ENCODE peak calls at places on chromosomes 4 and X, in six cellular contexts. Q is IMR-90, V is neural progenitor cell, F is pancreas, S is heart right ventricle, C is K562. Y is an unnamed sample.

GRCh38 chrX:1222511-1223252 is 10.2 kb upstream of the CRLF2 start:
- DNase-seq in Q (no peak), V (no peak), F (no peak), S (no peak), C (no peak), Y (no peak)

GRCh38 chr4:122224348-122224747 is 72.2 kb downstream of the BLTP1 start:
- DNase-seq in Q (peak; percentile 22), V (peak; percentile 19), F (no peak), S (no peak), C (peak; percentile 11), Y (no peak)

GRCh38 chrX:103101280-103102042 is 8.5 kb upstream of the NXF3 start:
- DNase-seq in Q (no peak), V (peak; percentile 54), F (peak; percentile 25), S (no peak), C (peak; percentile 62), Y (no peak)

GRCh38 chr4:7810792-7811535 is 128.7 kb downstream of the AFAP1 start:
- DNase-seq in Q (no peak), V (no peak), F (no peak), S (no peak), C (no peak), Y (no peak)

GRCh38 chr4:67087897-67088296 is 457.4 kb downstream of the CENPC start:
- DNase-seq in Q (no peak), V (peak; percentile 50), F (peak; percentile 24), S (no peak), C (peak; percentile 11), Y (peak; percentile 25)

GRCh38 chrX:41889317-41890025 is 33.9 kb downstream of the CASK start:
- DNase-seq in Q (peak; percentile 58), V (no peak), F (no peak), S (no peak), C (no peak), Y (peak; percentile 14)

GRCh38 chrX:48179691-48180090 is 16.9 kb downstream of the SSX5 start:
- DNase-seq in Q (no peak), V (no peak), F (no peak), S (no peak), C (no peak), Y (peak; percentile 90)

GRCh38 chr4:145619639-145619996 is 433 bp downstream of the MMAA start:
- DNase-seq in Q (peak; percentile 57), V (no peak), F (peak; percentile 85), S (peak; percentile 21), C (no peak), Y (no peak)

GRCh38 chr4:27128431-27128830 is 267.8 kb downstream of the STIM2 start:
- DNase-seq in Q (no peak), V (no peak), F (no peak), S (no peak), C (no peak), Y (no peak)

GRCh38 chr4:76753814-76754213 is 144.1 kb downstream of the SOWAHB start:
- DNase-seq in Q (peak; percentile 98), V (no peak), F (no peak), S (no peak), C (no peak), Y (peak; percentile 46)

GRCh38 chrX:98029861-98030260 is 1146.2 kb downstream of the RPA4 start:
- DNase-seq in Q (no peak), V (no peak), F (no peak), S (no peak), C (no peak), Y (no peak)

GRCh38 chr4:7357296-7357680 is 77.4 kb downstream of the PSAPL1 start:
- DNase-seq in Q (no peak), V (no peak), F (no peak), S (no peak), C (no peak), Y (no peak)

GRCh38 chrX:10190367-10190766 is 33.6 kb downstream of the CLCN4 start:
- DNase-seq in Q (peak; percentile 83), V (peak; percentile 60), F (peak; percentile 26), S (no peak), C (peak; percentile 41), Y (peak; percentile 22)

GRCh38 chr4:37758226-37758625 is 68.3 kb upstream of the PGM2 start:
- DNase-seq in Q (peak; percentile 41), V (no peak), F (peak; percentile 23), S (no peak), C (no peak), Y (peak; percentile 76)

GRCh38 chr4:189092596-189092995 is 848.1 kb upstream of the FRG1 start:
- DNase-seq in Q (peak; percentile 42), V (no peak), F (no peak), S (no peak), C (no peak), Y (no peak)

GRCh38 chr4:54547299-54548097 is 110.3 kb upstream of the KIT start:
- DNase-seq in Q (no peak), V (no peak), F (no peak), S (no peak), C (peak; percentile 24), Y (no peak)

GRCh38 chrX:10564484-10564883 is 55.9 kb downstream of the MID1 start:
- DNase-seq in Q (no peak), V (no peak), F (no peak), S (no peak), C (no peak), Y (no peak)

DNA sequence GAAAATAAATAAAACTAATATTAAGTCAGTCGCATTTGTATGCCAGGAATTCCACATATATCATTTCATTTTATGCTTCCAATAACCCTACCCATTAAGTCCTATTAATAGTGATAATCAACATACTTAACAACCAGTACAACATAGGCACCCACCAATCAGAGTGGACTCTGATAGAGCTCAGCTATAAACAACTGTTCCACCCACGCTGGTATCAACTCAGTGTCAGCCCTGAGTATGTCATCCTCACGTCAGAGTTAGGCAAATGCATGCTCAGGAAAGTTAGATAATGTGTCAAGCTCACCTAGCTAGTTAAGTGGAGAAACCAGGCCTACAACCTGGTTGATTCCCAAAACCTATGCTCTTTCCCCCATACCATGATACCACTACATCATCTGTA is 89.3 kb downstream of the SMARCA1 start:
- DNase-seq in Q (no peak), V (no peak), F (no peak), S (no peak), C (no peak), Y (no peak)
- H3K27ac ChIP-seq in Q (no peak overlapping the region), V (no peak overlapping the region), F (no peak overlapping the region), S (no peak overlapping the region), C (no peak overlapping the region), Y (no peak overlapping the region)

DNA sequence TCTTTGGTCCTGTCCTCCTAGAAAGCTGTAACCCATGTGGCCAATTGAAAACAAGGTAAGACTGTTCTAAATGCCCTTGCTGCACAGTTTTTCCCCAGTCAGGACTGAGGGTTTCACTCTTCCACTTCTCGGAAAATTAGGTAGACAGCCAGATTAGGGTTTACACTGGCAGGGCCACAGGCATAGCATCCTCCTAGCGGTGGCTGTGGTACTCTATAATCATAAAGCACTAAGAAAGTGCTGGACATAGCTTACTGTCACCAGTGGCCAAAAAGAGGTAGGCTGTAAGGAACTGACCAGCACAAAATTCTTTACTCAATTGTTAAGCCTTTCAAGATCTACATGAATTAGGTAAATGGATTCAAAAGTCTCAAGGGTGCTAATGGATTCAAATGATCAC is 11.6 kb upstream of the USP46 start:
- DNase-seq in Q (no peak), V (no peak), F (no peak), S (no peak), C (no peak), Y (no peak)
- TF ChIP-seq CTCF in Q (no peak), V (no peak), F (no peak), S (no peak), C (peak; percentile 25), Y (no peak)

GRCh38 chr4:1728061-1728980 is 7.0 kb downstream of the TACC3 start:
- DNase-seq in Q (no peak), V (no peak), F (peak; percentile 66), S (no peak), C (no peak), Y (no peak)
- H3K4me1 ChIP-seq in Q (peaks cover 9% of the 10 kb centered on the region), V (peaks cover 3% of the 10 kb centered on the region), F (no peaks in the 10 kb centered on the region), S (peaks cover 19% of the 10 kb centered on the region), C (peaks cover 32% of the 10 kb centered on the region), Y (peaks cover 9% of the 10 kb centered on the region)

DNA sequence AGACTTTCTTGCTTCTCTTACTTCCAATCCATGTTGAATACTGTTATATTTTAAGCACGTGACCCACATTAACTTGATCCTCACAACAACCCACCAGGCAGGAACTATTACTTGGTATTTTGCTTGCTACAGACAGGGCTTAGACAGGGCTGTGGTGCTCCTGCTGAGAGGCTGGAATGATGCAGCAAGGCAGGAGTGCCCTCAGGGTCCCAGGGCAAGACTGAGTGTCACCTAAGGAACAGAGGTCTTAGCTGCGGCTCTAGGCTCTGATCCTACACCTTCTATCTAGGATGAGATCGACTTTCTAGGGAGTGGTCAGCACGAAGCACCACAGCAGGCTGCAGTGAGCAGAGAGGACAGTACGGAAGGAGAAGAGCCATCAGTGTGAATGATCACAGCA is 20.0 kb downstream of the TAPT1 start:
- DNase-seq in Q (no peak), V (peak; percentile 5), F (no peak), S (no peak), C (no peak), Y (no peak)
- H3K27ac ChIP-seq in Q (no peak overlapping the region), V (no peak overlapping the region), F (no peak overlapping the region), S (no peak overlapping the region), C (no peak overlapping the region), Y (no peak overlapping the region)

DNA sequence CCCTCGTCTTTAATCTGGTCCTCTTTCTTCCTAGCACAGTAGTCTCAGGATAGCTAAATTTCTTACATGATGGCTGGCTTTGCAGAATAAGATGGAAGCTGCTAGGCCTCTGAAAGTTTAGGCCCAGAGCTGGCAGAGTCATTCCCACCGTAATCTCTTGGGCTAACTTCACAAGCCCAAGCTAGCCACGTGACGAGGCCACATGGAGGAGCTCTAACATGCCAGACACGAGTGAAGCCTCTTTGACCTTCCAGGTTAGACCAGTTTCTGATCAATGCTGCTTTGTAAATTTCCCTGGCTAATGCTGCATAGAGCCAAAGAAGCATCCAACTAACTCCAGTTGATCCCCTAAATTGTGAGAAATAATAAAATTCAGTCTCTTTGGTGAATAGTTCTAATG is 9.5 kb upstream of the CENPE start:
- DNase-seq in Q (no peak), V (peak; percentile 59), F (no peak), S (no peak), C (no peak), Y (no peak)
- TF ChIP-seq CTCF in Q (no peak), V (peak; percentile 48), F (no peak), S (no peak), C (peak; percentile 57), Y (peak; percentile 29)

DNA sequence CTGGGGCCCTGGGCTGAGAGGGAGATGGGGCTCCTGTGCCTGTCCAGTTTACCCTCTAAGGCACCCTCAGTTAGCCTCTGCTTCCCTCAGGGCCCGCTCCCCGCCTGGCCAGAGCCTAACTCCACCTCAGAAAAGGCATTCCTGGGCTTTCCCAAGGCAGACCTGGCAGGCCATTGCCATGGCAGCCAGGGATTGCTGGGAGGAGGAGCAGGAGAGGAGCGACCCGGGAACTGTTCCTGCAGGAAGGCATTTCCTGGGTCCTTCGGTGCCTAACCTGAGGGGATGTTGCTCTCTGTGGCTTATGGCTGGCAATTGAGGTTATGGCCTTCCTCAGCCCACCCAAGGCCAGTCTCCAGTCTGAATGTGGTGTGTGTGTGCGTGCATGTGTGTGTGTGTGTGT is 131.3 kb downstream of the PJA1 start:
- DNase-seq in Q (no peak), V (no peak), F (no peak), S (no peak), C (no peak), Y (no peak)
- H3K4me1 ChIP-seq in Q (peaks cover 5% of the 10 kb centered on the region), V (peaks cover 14% of the 10 kb centered on the region), F (no peaks in the 10 kb centered on the region), S (no peaks in the 10 kb centered on the region), C (no peaks in the 10 kb centered on the region), Y (peaks cover 28% of the 10 kb centered on the region)

GRCh38 chr4:140630246-140630645 is 61.5 kb upstream of the UCP1 start:
- DNase-seq in Q (no peak), V (no peak), F (no peak), S (no peak), C (no peak), Y (no peak)
- H3K27ac ChIP-seq in Q (no peak overlapping the region), V (no peak overlapping the region), F (no peak overlapping the region), S (no peak overlapping the region), C (no peak overlapping the region), Y (no peak overlapping the region)

Y was measured in foreskin keratinocyte.